ENCODE peak calls at places on chromosomes 5 and 9, in seven cellular contexts. One of them, this sample, is unnamed.

GRCh38 chr5:113274836-113275414 is 159.9 kb downstream of the TSSK1B start:
- DNase-seq in kidney epithelial cell: no peak
- DNase-seq in hepatocyte: no peak
- DNase-seq in HepG2: no peak
- DNase-seq in mammary epithelial cell: no peak
- DNase-seq in cardiac fibroblast: no peak
- DNase-seq in kidney: no peak
- DNase-seq in this sample: no peak

GRCh38 chr5:138755084-138755748 is 2.0 kb downstream of the CTNNA1 start:
- DNase-seq in cardiac fibroblast: no peak
- DNase-seq in kidney: no peak
- DNase-seq in kidney epithelial cell: no peak
- DNase-seq in hepatocyte: no peak
- DNase-seq in HepG2: no peak
- DNase-seq in mammary epithelial cell: peak
- DNase-seq in this sample: no peak

GRCh38 chr9:38343552-38343951 is 49.0 kb upstream of the ALDH1B1 start:
- DNase-seq in mammary epithelial cell: no peak
- DNase-seq in HepG2: no peak
- DNase-seq in kidney: no peak
- DNase-seq in hepatocyte: no peak
- DNase-seq in cardiac fibroblast: no peak
- DNase-seq in kidney epithelial cell: no peak
- DNase-seq in this sample: no peak

GRCh38 chr9:1456301-1456999 is 406.3 kb downstream of the DMRT2 start:
- DNase-seq in hepatocyte: no peak
- DNase-seq in kidney: no peak
- DNase-seq in cardiac fibroblast: no peak
- DNase-seq in HepG2: no peak
- DNase-seq in mammary epithelial cell: no peak
- DNase-seq in kidney epithelial cell: no peak
- DNase-seq in this sample: no peak

GRCh38 chr9:110126457-110126856 is 81.5 kb downstream of the C9orf152 start:
- DNase-seq in HepG2: no peak
- DNase-seq in kidney epithelial cell: no peak
- DNase-seq in cardiac fibroblast: no peak
- DNase-seq in hepatocyte: no peak
- DNase-seq in mammary epithelial cell: no peak
- DNase-seq in kidney: no peak
- DNase-seq in this sample: no peak

GRCh38 chr5:140246378-140247122 is 56.4 kb downstream of the PFDN1 start:
- DNase-seq in kidney epithelial cell: no peak
- DNase-seq in kidney: peak
- DNase-seq in mammary epithelial cell: peak
- DNase-seq in cardiac fibroblast: peak
- DNase-seq in HepG2: no peak
- DNase-seq in hepatocyte: peak
- DNase-seq in this sample: peak

GRCh38 chr5:137604348-137605095 is 105.4 kb upstream of the SPOCK1 start:
- DNase-seq in HepG2: no peak
- DNase-seq in kidney epithelial cell: peak
- DNase-seq in cardiac fibroblast: no peak
- DNase-seq in mammary epithelial cell: no peak
- DNase-seq in hepatocyte: peak
- DNase-seq in kidney: no peak
- DNase-seq in this sample: no peak

GRCh38 chr9:92294297-92294676 is 790 bp upstream of the IARS1 start:
- DNase-seq in kidney: no peak
- DNase-seq in HepG2: peak
- DNase-seq in hepatocyte: peak
- DNase-seq in cardiac fibroblast: peak
- DNase-seq in kidney epithelial cell: no peak
- DNase-seq in mammary epithelial cell: peak
- DNase-seq in this sample: peak

GRCh38 chr5:885529-885928 is 7.1 kb downstream of the BRD9 start:
- DNase-seq in kidney epithelial cell: no peak
- DNase-seq in kidney: peak
- DNase-seq in HepG2: no peak
- DNase-seq in mammary epithelial cell: no peak
- DNase-seq in hepatocyte: no peak
- DNase-seq in cardiac fibroblast: no peak
- DNase-seq in this sample: no peak

GRCh38 chr9:133563286-133564213 is 29.0 kb downstream of the ADAMTSL2 start:
- DNase-seq in HepG2: no peak
- DNase-seq in kidney epithelial cell: no peak
- DNase-seq in cardiac fibroblast: peak
- DNase-seq in kidney: no peak
- DNase-seq in hepatocyte: peak
- DNase-seq in mammary epithelial cell: no peak
- DNase-seq in this sample: peak

GRCh38 chr5:171264842-171265241 is 44.2 kb upstream of the TLX3 start:
- DNase-seq in cardiac fibroblast: no peak
- DNase-seq in HepG2: no peak
- DNase-seq in hepatocyte: no peak
- DNase-seq in mammary epithelial cell: no peak
- DNase-seq in kidney epithelial cell: no peak
- DNase-seq in kidney: no peak
- DNase-seq in this sample: no peak

GRCh38 chr9:121298689-121299112 is 30.7 kb downstream of the GSN start:
- DNase-seq in cardiac fibroblast: peak
- DNase-seq in kidney epithelial cell: no peak
- DNase-seq in HepG2: peak
- DNase-seq in hepatocyte: no peak
- DNase-seq in kidney: no peak
- DNase-seq in mammary epithelial cell: no peak
- DNase-seq in this sample: peak

GRCh38 chr5:95857185-95857945 is 34.8 kb upstream of the GLRX start:
- DNase-seq in HepG2: peak
- DNase-seq in kidney: peak
- DNase-seq in cardiac fibroblast: peak
- DNase-seq in hepatocyte: peak
- DNase-seq in kidney epithelial cell: no peak
- DNase-seq in mammary epithelial cell: no peak
- DNase-seq in this sample: peak

GRCh38 chr9:123478967-123479602 is 123.1 kb downstream of the CRB2 start:
- DNase-seq in mammary epithelial cell: no peak
- DNase-seq in kidney epithelial cell: no peak
- DNase-seq in HepG2: no peak
- DNase-seq in hepatocyte: peak
- DNase-seq in cardiac fibroblast: no peak
- DNase-seq in kidney: no peak
- DNase-seq in this sample: no peak

GRCh38 chr5:173984218-173984617 is 4.8 kb upstream of the C5orf47 start:
- DNase-seq in hepatocyte: peak
- DNase-seq in kidney: no peak
- DNase-seq in kidney epithelial cell: no peak
- DNase-seq in cardiac fibroblast: peak
- DNase-seq in HepG2: peak
- DNase-seq in mammary epithelial cell: no peak
- DNase-seq in this sample: peak

GRCh38 chr9:123265833-123266232 is 2.6 kb downstream of the STRBP start:
- DNase-seq in kidney: no peak
- DNase-seq in cardiac fibroblast: no peak
- DNase-seq in HepG2: no peak
- DNase-seq in hepatocyte: no peak
- DNase-seq in mammary epithelial cell: no peak
- DNase-seq in kidney epithelial cell: no peak
- DNase-seq in this sample: no peak

GRCh38 chr9:97900738-97901565 is 21.3 kb downstream of the TRMO start:
- DNase-seq in hepatocyte: peak
- DNase-seq in kidney: no peak
- DNase-seq in kidney epithelial cell: no peak
- DNase-seq in mammary epithelial cell: peak
- DNase-seq in cardiac fibroblast: peak
- DNase-seq in HepG2: peak
- DNase-seq in this sample: peak

GRCh38 chr9:108766786-108767185 is 89.0 kb downstream of the ACTL7B start:
- DNase-seq in kidney epithelial cell: no peak
- DNase-seq in cardiac fibroblast: no peak
- DNase-seq in mammary epithelial cell: no peak
- DNase-seq in HepG2: no peak
- DNase-seq in hepatocyte: no peak
- DNase-seq in kidney: no peak
- DNase-seq in this sample: no peak

GRCh38 chr5:173745123-173745522 is 128.7 kb upstream of the BOD1 start:
- DNase-seq in mammary epithelial cell: no peak
- DNase-seq in HepG2: no peak
- DNase-seq in kidney: no peak
- DNase-seq in cardiac fibroblast: no peak
- DNase-seq in hepatocyte: no peak
- DNase-seq in kidney epithelial cell: no peak
- DNase-seq in this sample: no peak

GRCh38 chr9:101162231-101162630 is 133.7 kb downstream of the PLPPR1 start:
- DNase-seq in HepG2: peak
- DNase-seq in kidney: no peak
- DNase-seq in hepatocyte: no peak
- DNase-seq in kidney epithelial cell: no peak
- DNase-seq in cardiac fibroblast: no peak
- DNase-seq in mammary epithelial cell: no peak
- DNase-seq in this sample: no peak
- TF ChIP-seq CTCF in HepG2: no peak
- TF ChIP-seq CTCF in kidney: no peak
- TF ChIP-seq CTCF in hepatocyte: no peak
- TF ChIP-seq CTCF in kidney epithelial cell: no peak
- TF ChIP-seq CTCF in cardiac fibroblast: no peak
- TF ChIP-seq CTCF in mammary epithelial cell: no peak
- TF ChIP-seq CTCF in this sample: no peak

GRCh38 chr9:125634040-125634717 is 72.8 kb downstream of the MAPKAP1 start:
- DNase-seq in kidney epithelial cell: no peak
- DNase-seq in HepG2: no peak
- DNase-seq in cardiac fibroblast: peak
- DNase-seq in mammary epithelial cell: peak
- DNase-seq in kidney: no peak
- DNase-seq in hepatocyte: no peak
- DNase-seq in this sample: no peak
- H3K4me3 ChIP-seq in kidney epithelial cell: no peak
- H3K4me3 ChIP-seq in HepG2: no peak
- H3K4me3 ChIP-seq in cardiac fibroblast: no peak
- H3K4me3 ChIP-seq in mammary epithelial cell: no peak
- H3K4me3 ChIP-seq in kidney: no peak
- H3K4me3 ChIP-seq in hepatocyte: no peak
- H3K4me3 ChIP-seq in this sample: no peak

DNA sequence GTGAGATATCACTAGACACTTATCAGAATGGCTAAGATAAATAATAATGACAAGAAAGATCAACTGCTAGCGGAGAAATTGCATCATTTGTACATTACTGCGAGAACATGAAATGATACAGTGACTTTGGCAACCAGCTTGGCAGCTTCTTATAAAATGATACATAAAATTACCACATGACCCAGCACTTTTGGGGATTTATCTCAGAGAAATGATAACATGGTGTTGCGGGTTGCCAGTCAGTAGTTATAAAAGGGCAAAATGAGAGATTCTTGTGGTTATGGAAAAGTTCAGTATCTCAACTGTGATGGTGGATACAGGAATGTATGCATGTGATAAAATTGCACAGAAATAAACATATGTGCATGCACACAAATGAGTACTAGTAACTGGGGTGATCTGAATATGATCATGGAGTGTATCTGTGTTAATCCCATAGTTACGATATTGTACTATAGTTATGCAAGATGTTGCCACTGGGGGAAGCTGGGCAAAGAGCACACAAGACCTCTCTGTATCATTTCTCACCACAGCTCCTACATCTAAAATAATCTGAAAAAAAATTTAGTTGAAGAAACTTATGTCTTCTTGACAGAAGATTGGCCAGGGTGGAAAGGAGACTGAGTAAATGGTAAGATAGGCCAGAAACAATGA is 128.9 kb downstream of the NXNL2 start:
- DNase-seq in hepatocyte: no peak
- DNase-seq in kidney epithelial cell: no peak
- DNase-seq in cardiac fibroblast: peak
- DNase-seq in HepG2: no peak
- DNase-seq in kidney: no peak
- DNase-seq in mammary epithelial cell: no peak
- DNase-seq in this sample: peak
- TF ChIP-seq CTCF in hepatocyte: no peak
- TF ChIP-seq CTCF in kidney epithelial cell: no peak
- TF ChIP-seq CTCF in cardiac fibroblast: no peak
- TF ChIP-seq CTCF in HepG2: no peak
- TF ChIP-seq CTCF in kidney: no peak
- TF ChIP-seq CTCF in mammary epithelial cell: no peak
- TF ChIP-seq CTCF in this sample: no peak

GRCh38 chr9:130051855-130052254 is 1.9 kb upstream of the GPR107 start:
- DNase-seq in cardiac fibroblast: no peak
- DNase-seq in kidney epithelial cell: no peak
- DNase-seq in hepatocyte: peak
- DNase-seq in HepG2: no peak
- DNase-seq in kidney: no peak
- DNase-seq in mammary epithelial cell: peak
- DNase-seq in this sample: no peak

GRCh38 chr9:130053504-130054427 is at the start of gene GPR107:
- DNase-seq in mammary epithelial cell: peak
- DNase-seq in hepatocyte: peak
- DNase-seq in HepG2: peak
- DNase-seq in kidney: peak
- DNase-seq in kidney epithelial cell: no peak
- DNase-seq in cardiac fibroblast: peak
- DNase-seq in this sample: peak

GRCh38 chr9:130054428-130054786 is 701 bp downstream of the GPR107 start:
- DNase-seq in hepatocyte: no peak
- DNase-seq in HepG2: no peak
- DNase-seq in kidney: no peak
- DNase-seq in mammary epithelial cell: peak
- DNase-seq in cardiac fibroblast: no peak
- DNase-seq in kidney epithelial cell: no peak
- DNase-seq in this sample: no peak

GRCh38 chr9:130053109-130053503 is 600 bp upstream of the GPR107 start:
- DNase-seq in kidney epithelial cell: no peak
- DNase-seq in cardiac fibroblast: no peak
- DNase-seq in hepatocyte: no peak
- DNase-seq in mammary epithelial cell: no peak
- DNase-seq in HepG2: no peak
- DNase-seq in kidney: no peak
- DNase-seq in this sample: no peak

GRCh38 chr9:130054820-130055219 is 1.1 kb downstream of the GPR107 start:
- DNase-seq in cardiac fibroblast: no peak
- DNase-seq in hepatocyte: no peak
- DNase-seq in kidney epithelial cell: no peak
- DNase-seq in HepG2: no peak
- DNase-seq in kidney: no peak
- DNase-seq in mammary epithelial cell: no peak
- DNase-seq in this sample: no peak
- H3K4me3 ChIP-seq in cardiac fibroblast: peak
- H3K4me3 ChIP-seq in hepatocyte: peak
- H3K4me3 ChIP-seq in kidney epithelial cell: peak
- H3K4me3 ChIP-seq in HepG2: peak
- H3K4me3 ChIP-seq in kidney: peak
- H3K4me3 ChIP-seq in mammary epithelial cell: peak
- H3K4me3 ChIP-seq in this sample: peak

This sample was measured in fibroblast of the aortic adventitia.